ENCODE peak calls at places on chromosome 17, in four cellular contexts. L is ELR; E is effector CD8-positive, alpha-beta T cell; F is stimulated activated CD4-positive, alpha-beta T cell treated with anti-CD3 and anti-CD28 coated beads, TNF-alpha, amount 100 ng/mL, for 48 hours. Y is an unnamed sample.

GRCh38 chr17:43416998-43417891 is 18.5 kb downstream of the ARL4D start:
- DNase-seq in L (no peak), E (no peak), F (no peak), Y (no peak)

GRCh38 chr17:8436169-8436932 is 667 bp downstream of the NDEL1 start:
- DNase-seq in L (peak; percentile 69), E (peak; percentile 54), F (peak; percentile 32), Y (peak; percentile 71)

GRCh38 chr17:14305785-14306496 is 5.1 kb downstream of the HS3ST3B1 start:
- DNase-seq in F (no peak), L (peak; percentile 27), E (no peak), Y (peak; percentile 40)

GRCh38 chr17:36861531-36861930 is 75.7 kb upstream of the LHX1 start:
- DNase-seq in L (no peak), E (no peak), F (no peak), Y (no peak)

GRCh38 chr17:28338056-28338768 is 2.7 kb downstream of the TNFAIP1 start:
- DNase-seq in L (peak; percentile 75), E (no peak), F (no peak), Y (peak; percentile 95)

GRCh38 chr17:72175787-72176515 is 55.1 kb downstream of the SOX9 start:
- DNase-seq in F (no peak), L (no peak), E (no peak), Y (no peak)

GRCh38 chr17:59561042-59561441 is 4.4 kb upstream of the DHX40 start:
- DNase-seq in E (no peak), F (no peak), L (peak; percentile 61), Y (peak; percentile 22)

GRCh38 chr17:73358668-73359067 is 46.9 kb upstream of the CDC42EP4 start:
- DNase-seq in E (no peak), L (no peak), F (no peak), Y (no peak)

GRCh38 chr17:13735444-13735843 is 133.7 kb upstream of the HS3ST3A1 start:
- DNase-seq in F (no peak), E (no peak), L (peak; percentile 51), Y (no peak)

GRCh38 chr17:57456622-57457021 is 200.3 kb downstream of the MSI2 start:
- DNase-seq in E (no peak), L (no peak), F (no peak), Y (peak; percentile 46)

GRCh38 chr17:17842111-17842876 is 5.5 kb upstream of the SREBF1 start:
- DNase-seq in F (no peak), L (no peak), E (no peak), Y (no peak)

GRCh38 chr17:3802461-3803307 is 1.7 kb upstream of the ITGAE start:
- DNase-seq in L (peak; percentile 94), F (no peak), E (no peak), Y (peak; percentile 74)

GRCh38 chr17:63751806-63752205 is 10.2 kb upstream of the STRADA start:
- DNase-seq in E (no peak), L (no peak), F (no peak), Y (no peak)

GRCh38 chr17:16091773-16092172 is 92.1 kb downstream of the TTC19 start:
- DNase-seq in E (no peak), F (no peak), L (peak; percentile 13), Y (no peak)

GRCh38 chr17:81251091-81251942 is 12.2 kb downstream of the NDUFAF8 start:
- DNase-seq in L (no peak), E (no peak), F (no peak), Y (no peak)

GRCh38 chr17:64741038-64741641 is 79.0 kb upstream of the SMURF2 start:
- DNase-seq in F (no peak), E (no peak), L (peak; percentile 46), Y (peak; percentile 91)

GRCh38 chr17:29625037-29625750 is 2.5 kb upstream of the CORO6 start:
- DNase-seq in E (no peak), L (peak; percentile 48), F (no peak), Y (no peak)

GRCh38 chr17:72176902-72177660 is 56.3 kb downstream of the SOX9 start:
- DNase-seq in L (peak; percentile 13), E (no peak), F (no peak), Y (no peak)

GRCh38 chr17:39533891-39534290 is 72.6 kb downstream of the CDK12 start:
- DNase-seq in F (no peak), E (no peak), L (no peak), Y (no peak)

GRCh38 chr17:45040459-45040858 is 11.0 kb downstream of the DCAKD start:
- DNase-seq in L (no peak), F (no peak), E (no peak), Y (no peak)

GRCh38 chr17:42618442-42619150 is 9.1 kb downstream of the TUBG1 start:
- DNase-seq in E (no peak), F (no peak), L (peak; percentile 52), Y (peak; percentile 25)

GRCh38 chr17:39704821-39705551 is 5.1 kb downstream of the ERBB2 start:
- DNase-seq in F (no peak), L (no peak), E (no peak), Y (peak; percentile 34)

GRCh38 chr17:7587420-7587786 is 2.5 kb downstream of the SOX15 start:
- DNase-seq in E (no peak), F (no peak), L (peak; percentile 97), Y (peak; percentile 95)

GRCh38 chr17:80145076-80146075 is 1.6 kb downstream of the EIF4A3 start:
- DNase-seq in L (peak; percentile 20), E (no peak), F (no peak), Y (no peak)

GRCh38 chr17:62032480-62032879 is 32.6 kb downstream of the MED13 start:
- DNase-seq in E (no peak), L (no peak), F (no peak), Y (peak; percentile 31)

GRCh38 chr17:79778504-79779087 is 648 bp downstream of the CBX2 start:
- DNase-seq in L (no peak), E (no peak), F (no peak), Y (peak; percentile 17)

GRCh38 chr17:70525976-70526375 is 356.6 kb downstream of the KCNJ2 start:
- DNase-seq in L (no peak), E (no peak), F (no peak), Y (no peak)

GRCh38 chr17:40563371-40564052 is 1.8 kb downstream of the CCR7 start:
- DNase-seq in L (no peak), F (peak; percentile 59), E (no peak), Y (no peak)

GRCh38 chr17:2957631-2958286 is 105.6 kb downstream of the OR1D5 start:
- DNase-seq in E (no peak), F (no peak), L (no peak), Y (no peak)

GRCh38 chr17:79098282-79098867 is 23.8 kb downstream of the ENGASE start:
- DNase-seq in F (no peak), L (no peak), E (no peak), Y (no peak)

GRCh38 chr17:31050948-31051347 is 43.8 kb upstream of the NF1 start:
- DNase-seq in F (no peak), E (no peak), L (no peak), Y (no peak)

GRCh38 chr17:64063088-64063487 is 42.7 kb upstream of the ICAM2 start:
- DNase-seq in E (no peak), L (no peak), F (no peak), Y (no peak)

GRCh38 chr17:50918071-50918932 is 52.1 kb upstream of the TOB1 start:
- DNase-seq in E (no peak), F (no peak), L (no peak), Y (no peak)

GRCh38 chr17:67628580-67629013 is 89.1 kb upstream of the NOL11 start:
- DNase-seq in E (no peak), L (peak; percentile 44), F (no peak), Y (peak; percentile 11)

GRCh38 chr17:53627511-53627910 is 195.2 kb upstream of the KIF2B start:
- DNase-seq in L (peak; percentile 85), E (no peak), F (no peak), Y (peak; percentile 52)

Y was measured in mesenchymal stem cell.